ENCODE peak calls at places on chromosomes 2 and 18, in four cellular contexts. G is brain microvascular endothelial cell, M is HL-60, T is fibroblast of pulmonary artery. W is an unnamed sample.

GRCh38 chr2:227939271-227940027 is 68.0 kb downstream of the DAW1 start:
- DNase-seq in G (peak), M (no peak), T (peak), W (no peak)

GRCh38 chr2:160221391-160222276 is 21.6 kb upstream of the ITGB6 start:
- DNase-seq in G (no peak), M (no peak), T (peak), W (no peak)

GRCh38 chr2:168939061-168939460 is 38.0 kb downstream of the G6PC2 start:
- DNase-seq in G (no peak), M (no peak), T (no peak), W (no peak)

GRCh38 chr2:200302940-200303727 is 3.4 kb upstream of the SPATS2L start:
- DNase-seq in G (peak), M (no peak), T (peak), W (no peak)

GRCh38 chr2:169877406-169877805 is 50.2 kb downstream of the UBR3 start:
- DNase-seq in G (no peak), M (no peak), T (peak), W (no peak)

GRCh38 chr2:171579481-171579880 is 57.2 kb downstream of the CYBRD1 start:
- DNase-seq in G (no peak), M (no peak), T (no peak), W (no peak)

GRCh38 chr2:3759766-3760165 is 56.4 kb downstream of the DCDC2C start:
- DNase-seq in G (peak), M (no peak), T (no peak), W (no peak)

GRCh38 chr2:132886574-132886973 is 216.6 kb upstream of the LYPD1 start:
- DNase-seq in G (no peak), M (no peak), T (no peak), W (no peak)

GRCh38 chr18:25229080-25229479 is 122.9 kb downstream of the ZNF521 start:
- DNase-seq in G (peak), M (no peak), T (peak), W (no peak)

GRCh38 chr2:129849559-129850160 is 129.8 kb upstream of the RAB6C start:
- DNase-seq in G (no peak), M (peak), T (peak), W (no peak)

GRCh38 chr2:88818381-88818780 is 126.9 kb downstream of the RPIA start:
- DNase-seq in G (no peak), M (no peak), T (peak), W (no peak)

GRCh38 chr2:222024934-222025890 is 273.6 kb downstream of the PAX3 start:
- DNase-seq in G (no peak), M (no peak), T (peak), W (no peak)

GRCh38 chr2:241443486-241444223 is 64.7 kb downstream of the STK25 start:
- DNase-seq in G (peak), M (peak), T (peak), W (peak)

GRCh38 chr2:74010087-74010541 is 25.4 kb downstream of the TET3 start:
- DNase-seq in G (no peak), M (no peak), T (peak), W (peak)

GRCh38 chr2:222292113-222292737 is 6.6 kb downstream of the PAX3 start:
- DNase-seq in G (no peak), M (no peak), T (no peak), W (no peak)

GRCh38 chr2:133292267-133292666 is 276.0 kb downstream of the NCKAP5 start:
- DNase-seq in G (no peak), M (no peak), T (no peak), W (no peak)

GRCh38 chr2:146602383-146602782 is 1242.4 kb upstream of the ACVR2A start:
- DNase-seq in G (peak), M (no peak), T (peak), W (no peak)

GRCh38 chr18:12236934-12237832 is 17.0 kb upstream of the CIDEA start:
- DNase-seq in G (peak), M (peak), T (peak), W (peak)

GRCh38 chr2:138949517-138949916 is 169.3 kb upstream of the NXPH2 start:
- DNase-seq in G (no peak), M (no peak), T (no peak), W (no peak)

GRCh38 chr18:765764-766549 is 46.1 kb downstream of the YES1 start:
- DNase-seq in G (no peak), M (no peak), T (no peak), W (no peak)

GRCh38 chr18:77557030-77557429 is 307.4 kb downstream of the GALR1 start:
- DNase-seq in G (peak), M (no peak), T (peak), W (no peak)

GRCh38 chr2:213411582-213412289 is 127.5 kb downstream of the SPAG16 start:
- DNase-seq in G (no peak), M (no peak), T (no peak), W (no peak)

GRCh38 chr2:186891219-186891621 is 42.2 kb upstream of the ZSWIM2 start:
- DNase-seq in G (peak), M (no peak), T (peak), W (no peak)

GRCh38 chr2:113677327-113677726 is 50.3 kb downstream of the RABL2A start:
- DNase-seq in G (no peak), M (no peak), T (no peak), W (no peak)

GRCh38 chr2:197806317-197806633 is 1.9 kb downstream of the PLCL1 start:
- DNase-seq in G (no peak), M (no peak), T (no peak), W (no peak)

GRCh38 chr18:22363867-22364463 is 53.8 kb downstream of the CTAGE1 start:
- DNase-seq in G (no peak), M (no peak), T (peak), W (no peak)

DNA sequence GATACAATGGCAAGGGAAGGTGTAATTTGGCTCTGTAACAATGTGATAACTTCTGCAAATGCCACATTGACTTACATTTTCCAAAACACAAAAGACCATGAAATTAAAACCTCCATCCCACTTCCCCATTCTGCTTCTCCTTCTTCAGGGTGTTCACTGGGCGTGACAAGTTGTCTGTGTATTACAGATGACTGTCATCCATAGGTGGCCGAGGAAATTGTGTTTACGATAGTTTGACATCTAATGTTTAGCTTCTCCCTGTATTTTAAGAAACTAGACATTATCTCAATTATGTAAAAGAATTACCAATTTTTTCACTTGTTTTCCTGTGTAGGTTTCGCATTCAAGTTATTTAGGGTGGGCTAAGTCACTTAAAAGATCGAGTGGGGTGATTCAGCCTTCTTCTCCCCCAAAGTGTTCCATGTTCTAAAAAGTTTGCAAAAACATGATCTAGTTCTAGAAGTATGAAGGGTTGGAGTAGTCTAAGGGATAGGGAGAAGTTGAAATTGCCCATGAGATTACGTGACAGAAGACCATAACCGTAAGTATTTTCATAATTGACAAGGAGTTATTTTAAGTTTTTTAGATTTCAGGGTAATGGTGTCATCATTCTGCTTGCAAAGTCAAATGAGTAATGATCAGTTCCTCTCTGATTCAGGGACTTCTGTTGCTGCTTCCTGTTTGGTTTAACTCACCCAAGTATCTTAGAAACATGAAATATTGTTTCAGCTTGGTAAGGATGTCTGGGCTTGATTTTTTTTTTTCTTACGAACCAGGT is 25.2 kb upstream of the CYTIP start:
- DNase-seq in G (peak), M (peak), T (peak), W (no peak)
- H3K4me3 ChIP-seq in G (no peak), M (peak), T (no peak), W (peak)

GRCh38 chr2:135994281-135994680 is 8.9 kb upstream of the DARS1 start:
- DNase-seq in G (no peak), M (no peak), T (no peak), W (no peak)

GRCh38 chr2:135996304-135996703 is 10.9 kb upstream of the DARS1 start:
- DNase-seq in G (no peak), M (no peak), T (no peak), W (no peak)

GRCh38 chr2:135999899-136000298 is 14.5 kb upstream of the DARS1 start:
- DNase-seq in G (no peak), M (no peak), T (no peak), W (no peak)

GRCh38 chr2:135998842-135999241 is 13.4 kb upstream of the DARS1 start:
- DNase-seq in G (no peak), M (no peak), T (no peak), W (no peak)

GRCh38 chr2:135997380-135997779 is 12.0 kb upstream of the DARS1 start:
- DNase-seq in G (no peak), M (no peak), T (no peak), W (peak)
- H3K4me3 ChIP-seq in G (no peak), M (no peak), T (no peak), W (no peak)

DNA sequence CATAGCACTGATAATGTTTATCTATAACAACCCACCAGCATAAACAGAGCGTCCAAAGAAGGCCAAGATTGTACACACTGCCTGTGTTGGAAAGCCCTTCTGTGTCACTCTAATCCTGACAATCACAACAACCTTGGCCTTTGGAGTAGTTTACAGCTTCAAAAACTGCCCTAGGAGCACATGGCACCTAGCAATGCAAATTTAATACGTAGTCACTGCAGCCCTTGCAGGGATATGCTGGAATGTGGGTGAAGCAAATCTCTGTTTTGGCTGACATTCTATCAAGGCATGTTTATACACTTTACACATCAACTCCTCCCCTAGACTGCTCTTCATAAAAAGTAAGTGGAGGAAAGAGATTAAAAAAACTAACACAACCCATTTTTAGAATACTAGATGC is 66.8 kb downstream of the GRB14 start:
- DNase-seq in G (no peak), M (no peak), T (no peak), W (no peak)
- H3K4me3 ChIP-seq in G (no peak), M (no peak), T (no peak), W (no peak)

DNA sequence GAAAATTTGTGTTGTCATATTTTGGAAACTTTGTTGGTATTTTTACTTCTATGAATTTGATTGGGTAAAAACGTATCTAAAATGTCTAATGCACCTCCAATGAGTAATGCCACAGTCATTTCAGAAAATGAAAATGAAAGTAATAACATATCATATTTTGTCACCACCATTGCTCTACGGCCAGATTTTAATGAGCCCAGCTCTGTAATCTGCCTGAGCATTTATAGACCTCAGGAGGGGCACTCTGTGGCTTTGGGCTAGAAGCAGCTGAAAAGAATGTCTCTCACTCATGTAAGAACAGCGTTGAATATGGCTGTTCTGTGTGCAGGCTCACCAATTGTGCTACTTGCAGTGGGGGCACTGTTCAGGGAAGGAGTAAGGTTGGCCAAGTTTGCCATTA is 32.7 kb upstream of the ABCA12 start:
- DNase-seq in G (peak), M (no peak), T (peak), W (no peak)
- H3K4me3 ChIP-seq in G (peak), M (no peak), T (peak), W (no peak)

GRCh38 chr18:54958711-54959625 is at the start of gene CCDC68:
- DNase-seq in G (no peak), M (no peak), T (peak), W (peak)
- H3K4me3 ChIP-seq in G (peak), M (no peak), T (peak), W (peak)

GRCh38 chr2:44084850-44085249 is 83.8 kb upstream of the PPM1B start:
- DNase-seq in G (no peak), M (no peak), T (no peak), W (no peak)

GRCh38 chr2:44086639-44087036 is 82.0 kb upstream of the PPM1B start:
- DNase-seq in G (no peak), M (no peak), T (no peak), W (no peak)

GRCh38 chr2:44079686-44080085 is 83.9 kb upstream of the LRPPRC start:
- DNase-seq in G (no peak), M (no peak), T (no peak), W (no peak)

GRCh38 chr2:44087037-44087713 is 81.5 kb upstream of the PPM1B start:
- DNase-seq in G (peak), M (peak), T (peak), W (peak)

DNA sequence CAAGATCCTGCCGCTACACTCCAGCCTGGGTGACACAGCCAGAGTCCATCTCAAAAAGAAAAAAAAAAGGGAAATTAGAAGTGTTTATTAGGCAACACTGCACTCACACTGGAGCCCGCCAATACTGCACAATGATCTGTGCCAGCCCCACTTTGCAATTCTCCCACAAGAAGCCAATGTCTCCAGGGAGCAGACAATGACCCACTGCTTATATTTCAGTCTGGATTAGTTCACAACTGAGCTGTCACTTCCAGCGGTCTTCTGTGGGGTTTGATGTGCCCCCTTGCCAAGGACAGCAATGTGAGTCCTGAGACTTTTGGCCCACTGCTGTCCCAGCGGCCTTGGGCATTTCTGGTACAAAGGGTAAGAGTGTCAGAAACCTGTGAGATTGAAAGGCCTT is 85.6 kb upstream of the PPM1B start:
- DNase-seq in G (no peak), M (no peak), T (no peak), W (no peak)
- H3K4me3 ChIP-seq in G (no peak), M (no peak), T (no peak), W (no peak)

DNA sequence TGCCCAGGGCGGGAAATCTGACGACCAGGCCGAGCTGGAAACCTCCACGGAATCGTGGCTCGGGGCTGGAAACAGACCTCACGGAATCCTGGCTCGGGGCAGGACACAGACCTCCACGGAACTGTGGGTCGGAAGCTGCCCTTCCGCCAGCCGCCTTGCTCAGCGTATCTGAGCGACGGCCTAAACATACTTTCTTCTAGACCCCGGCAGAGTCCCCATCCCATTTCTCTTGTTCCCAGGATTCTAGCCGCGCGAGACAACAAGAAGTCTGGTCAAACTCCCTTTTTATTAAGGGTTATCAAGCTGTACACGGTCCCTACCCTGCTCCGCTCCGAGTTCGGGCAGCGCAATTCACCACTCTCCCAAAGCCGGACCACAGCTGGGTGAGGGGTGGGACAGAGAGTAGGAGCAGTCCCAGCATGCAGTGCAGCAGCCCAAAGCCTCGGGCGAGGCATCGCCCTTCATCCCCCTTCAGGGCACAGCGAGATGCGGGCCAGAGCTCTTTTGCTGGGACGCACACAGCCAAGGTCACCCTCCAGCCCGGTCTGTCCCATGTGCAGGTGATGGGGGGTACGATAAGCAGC is 447 bp upstream of the ABCB6 start:
- DNase-seq in G (no peak), M (no peak), T (no peak), W (peak)
- H3K4me3 ChIP-seq in G (peak), M (no peak), T (peak), W (peak)

DNA sequence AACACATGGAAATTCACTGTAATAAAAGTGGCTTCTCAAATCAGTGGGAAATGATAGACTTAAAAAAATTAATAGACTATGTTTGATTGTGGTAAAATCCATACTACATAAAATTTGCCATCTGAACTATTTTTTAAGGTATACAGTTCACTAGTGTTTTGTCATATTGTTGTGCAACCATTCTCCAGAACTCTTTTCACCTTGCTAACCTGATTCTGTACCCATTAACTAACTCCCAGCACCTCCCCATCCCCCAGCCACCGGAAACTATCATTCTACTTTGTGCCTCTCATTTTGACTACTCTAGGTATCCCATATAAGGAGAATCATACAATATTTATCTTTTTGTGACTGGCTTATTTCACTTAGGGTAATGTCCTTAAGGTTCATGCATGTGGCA is 153.3 kb downstream of the PTPRM start:
- DNase-seq in G (no peak), M (no peak), T (no peak), W (no peak)
- H3K4me3 ChIP-seq in G (no peak), M (no peak), T (no peak), W (no peak)

GRCh38 chr2:46539327-46540276 is 60.2 kb downstream of the TMEM247 start:
- DNase-seq in G (no peak), M (no peak), T (no peak), W (no peak)
- H3K4me3 ChIP-seq in G (no peak), M (no peak), T (no peak), W (no peak)

DNA sequence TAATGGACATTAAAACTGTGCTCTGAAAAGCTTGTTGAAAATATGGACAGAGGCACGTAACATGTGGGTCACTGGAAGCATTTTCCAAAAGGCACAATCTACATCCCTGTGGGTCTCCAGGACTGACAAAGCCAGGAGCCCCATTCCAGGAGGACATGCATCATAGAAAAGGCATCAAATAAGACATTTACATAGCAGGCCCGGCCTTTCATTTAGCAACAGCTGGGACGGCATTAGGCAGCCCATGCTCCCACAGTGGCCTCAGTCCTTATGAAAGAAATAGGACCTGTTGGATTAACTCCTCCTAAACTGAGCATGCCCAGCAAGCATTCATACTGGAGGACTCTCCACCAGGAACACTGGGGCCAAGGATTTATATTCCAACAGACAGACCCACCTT is 72.2 kb downstream of the TWIST2 start:
- DNase-seq in G (no peak), M (no peak), T (no peak), W (no peak)
- H3K4me3 ChIP-seq in G (no peak), M (no peak), T (no peak), W (no peak)

W was measured in spleen.